ENCODE peak calls at places on chromosomes 2 and 18, in five cellular contexts. D is esophagus squamous epithelium, U is suprapubic skin, Y is ACHN, P is NCI-H1105 treated with DMSO at 0.1 percent for 48 hours. N is an unnamed sample.

GRCh38 chr18:49168281-49168680 is 217.5 kb upstream of the SMAD7 start:
- DNase-seq in D (no peak), U (no peak), Y (no peak), P (no peak), N (no peak)

GRCh38 chr18:48777026-48777736 is 173.6 kb downstream of the SMAD7 start:
- DNase-seq in D (no peak), U (no peak), Y (peak), P (peak), N (no peak)

GRCh38 chr2:62570861-62571698 is 65.1 kb upstream of the TMEM17 start:
- DNase-seq in D (no peak), U (no peak), Y (peak), P (no peak), N (no peak)

GRCh38 chr2:50491541-50492114 is 540.3 kb downstream of the NRXN1 start:
- DNase-seq in D (no peak), U (no peak), Y (peak), P (peak), N (no peak)

GRCh38 chr2:216648105-216648504 is 14.9 kb downstream of the IGFBP2 start:
- DNase-seq in D (no peak), U (no peak), Y (no peak), P (no peak), N (peak)

GRCh38 chr2:73292316-73292905 is 937 bp downstream of the EGR4 start:
- DNase-seq in D (no peak), U (no peak), Y (no peak), P (peak), N (no peak)

GRCh38 chr18:55433688-55434087 is 154.3 kb downstream of the TCF4 start:
- DNase-seq in D (no peak), U (no peak), Y (no peak), P (no peak), N (no peak)

GRCh38 chr2:119455066-119455718 is 23.5 kb downstream of the TMEM37 start:
- DNase-seq in D (no peak), U (no peak), Y (no peak), P (no peak), N (no peak)

GRCh38 chr18:984004-984403 is 79.3 kb downstream of the ADCYAP1 start:
- DNase-seq in D (no peak), U (no peak), Y (no peak), P (no peak), N (no peak)

GRCh38 chr2:61536086-61536722 is 2.0 kb downstream of the XPO1 start:
- DNase-seq in D (no peak), U (no peak), Y (peak), P (peak), N (no peak)

GRCh38 chr18:627211-627610 is 30.2 kb upstream of the TYMS start:
- DNase-seq in D (no peak), U (no peak), Y (no peak), P (no peak), N (no peak)

GRCh38 chr2:239778861-239779591 is 246.1 kb downstream of the NDUFA10 start:
- DNase-seq in D (no peak), U (peak), Y (no peak), P (no peak), N (peak)

GRCh38 chr2:37809525-37809924 is 115.6 kb upstream of the RMDN2 start:
- DNase-seq in D (no peak), U (no peak), Y (peak), P (no peak), N (no peak)

GRCh38 chr18:76367168-76367785 is 127.8 kb downstream of the ZNF516 start:
- DNase-seq in D (no peak), U (no peak), Y (no peak), P (no peak), N (no peak)

GRCh38 chr2:100383306-100383705 is 34.2 kb downstream of the CHST10 start:
- DNase-seq in D (no peak), U (no peak), Y (no peak), P (no peak), N (no peak)

GRCh38 chr2:39476524-39476923 is 39.4 kb upstream of the MAP4K3 start:
- DNase-seq in D (no peak), U (no peak), Y (no peak), P (no peak), N (no peak)

GRCh38 chr2:36700311-36700710 is 3.8 kb downstream of the VIT start:
- DNase-seq in D (no peak), U (no peak), Y (no peak), P (no peak), N (no peak)

GRCh38 chr2:231361701-231362588 is 33.6 kb upstream of the B3GNT7 start:
- DNase-seq in D (no peak), U (no peak), Y (no peak), P (no peak), N (peak)

GRCh38 chr18:76962851-76963250 is 140.5 kb downstream of the ZNF236 start:
- DNase-seq in D (no peak), U (no peak), Y (no peak), P (no peak), N (no peak)

GRCh38 chr2:18926633-18927524 is 337.5 kb upstream of the NT5C1B start:
- DNase-seq in D (no peak), U (no peak), Y (no peak), P (no peak), N (no peak)

GRCh38 chr2:109701362-109701761 is 87.2 kb downstream of the SOWAHC start:
- DNase-seq in D (no peak), U (no peak), Y (no peak), P (no peak), N (no peak)